ENCODE peak calls at places on chromosomes 2 and 18, in ten cellular contexts. K, A, I, D, Y, Q, W, X, E and N are unnamed samples.

GRCh38 chr18:36314098-36314497 is 16.6 kb downstream of the FHOD3 start:
- DNase-seq in K (no peak), D (no peak), X (peak), W (no peak), Y (no peak), A (no peak), Q (no peak), E (no peak), I (no peak), N (no peak)

GRCh38 chr18:8848541-8848940 is 143.2 kb downstream of the MTCL1 start:
- DNase-seq in X (no peak), K (no peak), Q (no peak), D (no peak), I (no peak), W (no peak), E (no peak), Y (no peak), A (no peak), N (no peak)

GRCh38 chr2:3461781-3462492 is 57.4 kb downstream of the ADI1 start:
- DNase-seq in W (peak), X (peak), E (no peak), Q (peak), I (no peak), K (peak), D (peak), A (peak), Y (peak), N (peak)

GRCh38 chr2:180033993-180034894 is 27.1 kb upstream of the CWC22 start:
- DNase-seq in W (no peak), I (peak), K (no peak), A (no peak), X (no peak), Y (no peak), E (no peak), D (no peak), Q (peak), N (peak)

GRCh38 chr2:22812065-22812680 is 572.8 kb upstream of the KLHL29 start:
- DNase-seq in A (no peak), E (no peak), Y (no peak), I (no peak), Q (no peak), X (no peak), K (no peak), W (no peak), D (no peak), N (no peak)

GRCh38 chr18:62897153-62897552 is 181.8 kb downstream of the PHLPP1 start:
- DNase-seq in A (no peak), Q (no peak), W (peak), Y (peak), D (peak), I (no peak), K (no peak), X (peak), E (no peak), N (no peak)

GRCh38 chr2:197079832-197080555 is 153.5 kb upstream of the PGAP1 start:
- DNase-seq in A (no peak), E (no peak), Q (no peak), K (no peak), X (peak), I (no peak), W (no peak), Y (peak), D (no peak), N (no peak)

GRCh38 chr2:128643221-128644065 is 324.8 kb upstream of the HS6ST1 start:
- DNase-seq in E (no peak), D (no peak), W (no peak), Y (no peak), Q (no peak), K (no peak), I (no peak), X (no peak), A (no peak), N (no peak)

GRCh38 chr2:45670646-45671045 is 19.2 kb downstream of the PRKCE start:
- DNase-seq in E (no peak), I (no peak), A (no peak), Y (no peak), Q (no peak), X (no peak), W (no peak), K (no peak), D (no peak), N (no peak)

GRCh38 chr2:177545143-177545542 is 152.6 kb downstream of the AGPS start:
- DNase-seq in A (no peak), W (no peak), D (no peak), I (no peak), K (no peak), Y (no peak), X (no peak), E (no peak), Q (no peak), N (no peak)

GRCh38 chr2:60297296-60298010 is 256.0 kb downstream of the BCL11A start:
- DNase-seq in W (no peak), E (no peak), A (no peak), Y (no peak), D (no peak), I (no peak), K (no peak), X (no peak), Q (peak), N (no peak)

GRCh38 chr2:165163771-165164170 is 40.1 kb downstream of the SCN3A start:
- DNase-seq in I (no peak), Q (no peak), Y (no peak), E (no peak), A (no peak), D (no peak), K (no peak), X (no peak), W (no peak), N (no peak)

GRCh38 chr2:112493858-112494648 is 12.1 kb downstream of the TTL start:
- DNase-seq in Y (peak), W (peak), D (peak), I (no peak), X (peak), Q (no peak), A (no peak), E (no peak), K (no peak), N (no peak)

GRCh38 chr2:222319576-222320440 is 21.0 kb upstream of the PAX3 start:
- DNase-seq in W (no peak), Y (peak), I (no peak), A (no peak), X (peak), E (no peak), K (no peak), D (no peak), Q (peak), N (peak)

GRCh38 chr2:28895189-28895893 is 874 bp downstream of the WDR43 start:
- DNase-seq in Q (peak), X (peak), D (no peak), Y (peak), I (no peak), A (peak), K (peak), E (peak), W (peak), N (no peak)

GRCh38 chr2:72757177-72757775 is 68.6 kb downstream of the EXOC6B start:
- DNase-seq in Q (no peak), E (no peak), A (no peak), Y (peak), I (no peak), W (peak), K (no peak), X (no peak), D (peak), N (no peak)

GRCh38 chr2:21774691-21775090 is 650.9 kb downstream of the TDRD15 start:
- DNase-seq in W (no peak), K (no peak), A (no peak), E (no peak), Q (no peak), X (no peak), D (no peak), I (no peak), Y (no peak), N (no peak)

GRCh38 chr2:98356729-98357128 is 10.5 kb downstream of the CNGA3 start:
- DNase-seq in X (no peak), I (no peak), W (no peak), D (no peak), Y (no peak), Q (peak), A (no peak), K (no peak), E (no peak), N (no peak)

GRCh38 chr18:60413944-60414547 is 41.5 kb upstream of the MC4R start:
- DNase-seq in I (no peak), E (no peak), W (no peak), X (peak), D (no peak), Y (peak), Q (no peak), K (peak), A (no peak), N (peak)

GRCh38 chr2:156340377-156340776 is 7.9 kb upstream of the NR4A2 start:
- DNase-seq in E (no peak), K (no peak), I (no peak), A (no peak), Q (no peak), D (no peak), Y (no peak), X (no peak), W (no peak), N (no peak)

GRCh38 chr2:118321436-118322100 is 233.3 kb downstream of the INSIG2 start:
- DNase-seq in D (no peak), X (no peak), Y (no peak), W (no peak), E (no peak), Q (no peak), K (no peak), I (no peak), A (no peak), N (no peak)

GRCh38 chr2:47654790-47655562 is 128.0 kb upstream of the MSH6 start:
- DNase-seq in W (peak), A (no peak), K (peak), Q (peak), X (peak), I (no peak), E (no peak), Y (no peak), D (no peak), N (no peak)

GRCh38 chr2:128736689-128737545 is 418.2 kb upstream of the HS6ST1 start:
- DNase-seq in Q (peak), X (peak), K (peak), E (peak), A (peak), I (peak), D (peak), Y (peak), W (peak), N (peak)

GRCh38 chr18:75395137-75395536 is 32.4 kb downstream of the SMIM21 start:
- DNase-seq in E (no peak), X (no peak), Q (no peak), I (no peak), D (no peak), Y (no peak), K (no peak), W (no peak), A (no peak), N (no peak)

GRCh38 chr2:85887566-85888019 is 1.2 kb downstream of the ST3GAL5 start:
- DNase-seq in Y (peak), K (peak), X (peak), I (no peak), A (peak), W (no peak), E (peak), Q (peak), D (no peak), N (peak)

GRCh38 chr2:28977176-28977875 is 3.8 kb upstream of the TOGARAM2 start:
- DNase-seq in A (no peak), D (no peak), E (no peak), W (no peak), Y (no peak), Q (no peak), K (no peak), I (no peak), X (no peak), N (no peak)

GRCh38 chr2:176130153-176130916 is 830 bp downstream of the HOXD8 start:
- DNase-seq in E (no peak), D (no peak), W (peak), I (no peak), Y (peak), Q (peak), X (peak), K (no peak), A (no peak), N (no peak)

GRCh38 chr18:14075196-14075595 is 57.0 kb downstream of the ZNF519 start:
- DNase-seq in Y (no peak), X (no peak), K (peak), D (no peak), E (no peak), Q (no peak), A (no peak), W (no peak), I (no peak), N (no peak)

GRCh38 chr2:50691518-50691917 is 340.4 kb downstream of the NRXN1 start:
- DNase-seq in A (no peak), Y (no peak), D (no peak), W (no peak), I (no peak), K (no peak), E (no peak), X (no peak), Q (no peak), N (no peak)

GRCh38 chr2:112811841-112812306 is 24.7 kb downstream of the IL1B start:
- DNase-seq in K (no peak), A (peak), D (peak), Q (no peak), W (peak), X (peak), I (peak), E (no peak), Y (peak), N (no peak)

GRCh38 chr18:74146756-74147155 is 878 bp downstream of the FBXO15 start:
- DNase-seq in E (no peak), Q (no peak), W (no peak), A (no peak), Y (no peak), I (no peak), X (peak), K (no peak), D (no peak), N (no peak)

GRCh38 chr2:105795575-105795934 is 50.8 kb downstream of the NCK2 start:
- DNase-seq in E (no peak), Y (peak), X (no peak), I (no peak), Q (no peak), W (no peak), K (peak), D (no peak), A (no peak), N (peak)

GRCh38 chr2:241810304-241811208 is 1.6 kb downstream of the NEU4 start:
- DNase-seq in K (no peak), E (no peak), Q (no peak), A (no peak), I (no peak), W (no peak), Y (no peak), X (no peak), D (no peak), N (no peak)

GRCh38 chr2:219266232-219266631 is 12.5 kb upstream of the TUBA4A start:
- DNase-seq in A (no peak), Q (no peak), I (no peak), Y (no peak), W (no peak), D (no peak), E (no peak), K (no peak), X (no peak), N (no peak)

GRCh38 chr18:7577706-7578105 is 10.6 kb downstream of the PTPRM start:
- DNase-seq in A (no peak), K (no peak), Q (no peak), W (no peak), Y (no peak), I (no peak), E (no peak), D (peak), X (peak), N (no peak)

GRCh38 chr2:240250150-240250984 is 109.9 kb upstream of the OTOS start:
- DNase-seq in K (no peak), I (no peak), D (no peak), X (no peak), Q (no peak), W (no peak), A (no peak), Y (no peak), E (no peak), N (no peak)

GRCh38 chr2:215505044-215505786 is 69.3 kb upstream of the FN1 start:
- DNase-seq in Q (no peak), E (no peak), X (peak), W (no peak), Y (peak), K (no peak), A (no peak), I (no peak), D (peak), N (peak)

GRCh38 chr18:54329787-54330186 is 27.9 kb downstream of the STARD6 start:
- DNase-seq in A (no peak), X (no peak), Q (no peak), D (no peak), I (no peak), K (no peak), Y (no peak), W (no peak), E (no peak), N (no peak)

GRCh38 chr18:10454800-10455550 is 540 bp downstream of the APCDD1 start:
- DNase-seq in I (no peak), K (no peak), Q (peak), X (no peak), W (peak), A (no peak), Y (no peak), E (no peak), D (no peak), N (no peak)

GRCh38 chr2:166011660-166012059 is 58.1 kb upstream of the TTC21B start:
- DNase-seq in W (no peak), X (no peak), E (no peak), K (no peak), Q (no peak), D (no peak), Y (no peak), I (no peak), A (no peak), N (no peak)